ENCODE peak calls at places on chromosomes 12 and 14, in four cellular contexts. T, I, R and F are unnamed samples.

GRCh38 chr14:80310950-80311349 is 99.6 kb upstream of the DIO2 start:
- DNase-seq in T (no peak), I (no peak), R (no peak), F (no peak)

GRCh38 chr14:73591690-73592448 is at the start of gene ACOT4:
- DNase-seq in T (no peak), I (no peak), R (peak), F (peak)

GRCh38 chr12:1828863-1829262 is 8.5 kb downstream of the LRTM2 start:
- DNase-seq in T (no peak), I (no peak), R (no peak), F (no peak)

GRCh38 chr14:54301349-54301748 is 95.5 kb upstream of the CDKN3 start:
- DNase-seq in T (no peak), I (no peak), R (no peak), F (no peak)

GRCh38 chr12:7346571-7347225 is 42.8 kb downstream of the ACSM4 start:
- DNase-seq in T (no peak), I (no peak), R (no peak), F (no peak)

GRCh38 chr14:90572461-90573150 is 175.8 kb downstream of the CALM1 start:
- DNase-seq in T (no peak), I (no peak), R (no peak), F (peak)

GRCh38 chr12:3097186-3097804 is 20.1 kb downstream of the TSPAN9 start:
- DNase-seq in T (no peak), I (no peak), R (no peak), F (no peak)

GRCh38 chr14:101150010-101150409 is 246.5 kb upstream of the RTL1 start:
- DNase-seq in T (no peak), I (no peak), R (no peak), F (no peak)

GRCh38 chr12:31877884-31878283 is 81.3 kb upstream of the RESF1 start:
- DNase-seq in T (no peak), I (no peak), R (no peak), F (no peak)